ENCODE peak calls at places on chromosomes 6 and 20, in ten cellular contexts. One of them, this sample, is unnamed.

GRCh38 chr6:24284006-24284405 is 73.9 kb downstream of the DCDC2 start:
- DNase-seq in EL: no peak
- DNase-seq in iPS DF 6.9: no peak
- DNase-seq in Calu3: peak
- DNase-seq in upper lobe of right lung: no peak
- DNase-seq in ecto neural progenitor cell: no peak
- DNase-seq in posterior cingulate gyrus: no peak
- DNase-seq in effector memory CD8-positive, alpha-beta T cell: no peak
- DNase-seq in stimulated activated CD4-positive, alpha-beta T cell treated with anti-CD3 and anti-CD28 coated beads, Interleukin-2, amount 100 ng/mL, for 48 hours: no peak
- DNase-seq in COR-L47: no peak
- DNase-seq in this sample: no peak

GRCh38 chr20:58515240-58516212 is at the start of gene APCDD1L:
- DNase-seq in EL: peak
- DNase-seq in iPS DF 6.9: no peak
- DNase-seq in Calu3: peak
- DNase-seq in upper lobe of right lung: no peak
- DNase-seq in ecto neural progenitor cell: no peak
- DNase-seq in posterior cingulate gyrus: no peak
- DNase-seq in effector memory CD8-positive, alpha-beta T cell: no peak
- DNase-seq in stimulated activated CD4-positive, alpha-beta T cell treated with anti-CD3 and anti-CD28 coated beads, Interleukin-2, amount 100 ng/mL, for 48 hours: no peak
- DNase-seq in COR-L47: no peak
- DNase-seq in this sample: no peak

GRCh38 chr6:152748843-152749242 is 1.8 kb upstream of the VIP start:
- DNase-seq in EL: no peak
- DNase-seq in iPS DF 6.9: no peak
- DNase-seq in Calu3: no peak
- DNase-seq in upper lobe of right lung: no peak
- DNase-seq in ecto neural progenitor cell: no peak
- DNase-seq in posterior cingulate gyrus: no peak
- DNase-seq in effector memory CD8-positive, alpha-beta T cell: no peak
- DNase-seq in stimulated activated CD4-positive, alpha-beta T cell treated with anti-CD3 and anti-CD28 coated beads, Interleukin-2, amount 100 ng/mL, for 48 hours: no peak
- DNase-seq in COR-L47: no peak
- DNase-seq in this sample: no peak

GRCh38 chr6:2763876-2764540 is 1.2 kb upstream of the WRNIP1 start:
- DNase-seq in EL: no peak
- DNase-seq in iPS DF 6.9: no peak
- DNase-seq in Calu3: peak
- DNase-seq in upper lobe of right lung: no peak
- DNase-seq in ecto neural progenitor cell: no peak
- DNase-seq in posterior cingulate gyrus: no peak
- DNase-seq in effector memory CD8-positive, alpha-beta T cell: no peak
- DNase-seq in stimulated activated CD4-positive, alpha-beta T cell treated with anti-CD3 and anti-CD28 coated beads, Interleukin-2, amount 100 ng/mL, for 48 hours: no peak
- DNase-seq in COR-L47: peak
- DNase-seq in this sample: no peak

GRCh38 chr6:115972679-115973078 is 88.0 kb downstream of the FRK start:
- DNase-seq in EL: no peak
- DNase-seq in iPS DF 6.9: no peak
- DNase-seq in Calu3: no peak
- DNase-seq in upper lobe of right lung: no peak
- DNase-seq in ecto neural progenitor cell: no peak
- DNase-seq in posterior cingulate gyrus: no peak
- DNase-seq in effector memory CD8-positive, alpha-beta T cell: no peak
- DNase-seq in stimulated activated CD4-positive, alpha-beta T cell treated with anti-CD3 and anti-CD28 coated beads, Interleukin-2, amount 100 ng/mL, for 48 hours: no peak
- DNase-seq in COR-L47: no peak
- DNase-seq in this sample: no peak

GRCh38 chr6:110039996-110040383 is 61.9 kb downstream of the GPR6 start:
- DNase-seq in EL: peak
- DNase-seq in iPS DF 6.9: no peak
- DNase-seq in Calu3: peak
- DNase-seq in upper lobe of right lung: peak
- DNase-seq in ecto neural progenitor cell: peak
- DNase-seq in posterior cingulate gyrus: no peak
- DNase-seq in effector memory CD8-positive, alpha-beta T cell: peak
- DNase-seq in stimulated activated CD4-positive, alpha-beta T cell treated with anti-CD3 and anti-CD28 coated beads, Interleukin-2, amount 100 ng/mL, for 48 hours: peak
- DNase-seq in COR-L47: no peak
- DNase-seq in this sample: peak

GRCh38 chr6:85193339-85193738 is 256.5 kb upstream of the NT5E start:
- DNase-seq in EL: no peak
- DNase-seq in iPS DF 6.9: no peak
- DNase-seq in Calu3: no peak
- DNase-seq in upper lobe of right lung: no peak
- DNase-seq in ecto neural progenitor cell: no peak
- DNase-seq in posterior cingulate gyrus: no peak
- DNase-seq in effector memory CD8-positive, alpha-beta T cell: no peak
- DNase-seq in stimulated activated CD4-positive, alpha-beta T cell treated with anti-CD3 and anti-CD28 coated beads, Interleukin-2, amount 100 ng/mL, for 48 hours: no peak
- DNase-seq in COR-L47: no peak
- DNase-seq in this sample: no peak

GRCh38 chr6:19838442-19839236 is 1.5 kb downstream of the ID4 start:
- DNase-seq in EL: peak
- DNase-seq in iPS DF 6.9: no peak
- DNase-seq in Calu3: peak
- DNase-seq in upper lobe of right lung: peak
- DNase-seq in ecto neural progenitor cell: peak
- DNase-seq in posterior cingulate gyrus: no peak
- DNase-seq in effector memory CD8-positive, alpha-beta T cell: no peak
- DNase-seq in stimulated activated CD4-positive, alpha-beta T cell treated with anti-CD3 and anti-CD28 coated beads, Interleukin-2, amount 100 ng/mL, for 48 hours: no peak
- DNase-seq in COR-L47: peak
- DNase-seq in this sample: peak

GRCh38 chr6:49787176-49787575 is at the start of gene PGK2:
- DNase-seq in EL: peak
- DNase-seq in iPS DF 6.9: peak
- DNase-seq in Calu3: no peak
- DNase-seq in upper lobe of right lung: no peak
- DNase-seq in ecto neural progenitor cell: no peak
- DNase-seq in posterior cingulate gyrus: no peak
- DNase-seq in effector memory CD8-positive, alpha-beta T cell: no peak
- DNase-seq in stimulated activated CD4-positive, alpha-beta T cell treated with anti-CD3 and anti-CD28 coated beads, Interleukin-2, amount 100 ng/mL, for 48 hours: no peak
- DNase-seq in COR-L47: no peak
- DNase-seq in this sample: no peak